ENCODE peak calls at places on chromosomes 6 and 20, in five cellular contexts. D is mesendoderm, X is NCI-H1694 treated with DMSO at 0.1 percent for 48 hours, T is heart left ventricle, L is Right ventricle myocardium superior. U is an unnamed sample.

GRCh38 chr6:112827793-112828192 is 480.7 kb downstream of the RFPL4B start:
- DNase-seq in D (no peak), X (no peak), T (peak; percentile 60), L (peak; percentile 47), U (no peak)

GRCh38 chr6:121666809-121667208 is 231.4 kb downstream of the GJA1 start:
- DNase-seq in D (peak; percentile 65), X (no peak), T (no peak), L (no peak), U (no peak)

GRCh38 chr6:132392792-132393191 is 8.5 kb downstream of the MOXD1 start:
- DNase-seq in D (peak; percentile 51), X (no peak), T (no peak), L (no peak), U (no peak)

GRCh38 chr6:74768120-74768519 is 437.7 kb downstream of the COL12A1 start:
- DNase-seq in D (no peak), X (no peak), T (no peak), L (no peak), U (no peak)

GRCh38 chr6:10390495-10391298 is 24.2 kb downstream of the TFAP2A start:
- DNase-seq in D (no peak), X (no peak), T (no peak), L (no peak), U (no peak)

GRCh38 chr20:24502184-24502583 is 32.8 kb downstream of the SYNDIG1 start:
- DNase-seq in D (no peak), X (no peak), T (no peak), L (no peak), U (no peak)

GRCh38 chr20:52991783-52992182 is 19.6 kb downstream of the TSHZ2 start:
- DNase-seq in D (no peak), X (no peak), T (no peak), L (no peak), U (no peak)

GRCh38 chr20:34473262-34473883 is 42.8 kb upstream of the DYNLRB1 start:
- DNase-seq in D (peak; percentile 69), X (no peak), T (peak; percentile 54), L (peak; percentile 56), U (peak; percentile 88)

GRCh38 chr6:1424306-1424927 is 35.0 kb downstream of the FOXF2 start:
- DNase-seq in D (peak; percentile 79), X (peak; percentile 3), T (peak; percentile 37), L (no peak), U (peak; percentile 58)

GRCh38 chr6:52511572-52512151 is 65.2 kb downstream of the TRAM2 start:
- DNase-seq in D (peak; percentile 64), X (no peak), T (no peak), L (no peak), U (no peak)

GRCh38 chr6:154888426-154888825 is 106.7 kb upstream of the TIAM2 start:
- DNase-seq in D (peak; percentile 47), X (no peak), T (no peak), L (no peak), U (no peak)

U was measured in Caco-2.